ENCODE peak calls at places on chromosomes 3 and 15, in nine cellular contexts. H is NCI-H1436; N is WERI-Rb-1; S is HL-60; B is OCI-LY7; I is colonic mucosa; W is activated naive CD4-positive, alpha-beta T cell; R is AML-193; F is Calu3. T is an unnamed sample.

GRCh38 chr3:113232367-113232766 is 21.0 kb downstream of the BOC start:
- DNase-seq in R (no peak), N (no peak), B (no peak), W (no peak), S (no peak), I (no peak), F (no peak), H (no peak), T (no peak)

GRCh38 chr3:197494366-197495058 is 61.3 kb downstream of the BDH1 start:
- DNase-seq in B (no peak), W (no peak), S (no peak), R (no peak), F (peak; percentile 39), H (no peak), N (peak; percentile 46), I (peak; percentile 84), T (peak; percentile 98)

GRCh38 chr3:42351221-42351620 is 59.2 kb downstream of the LYZL4 start:
- DNase-seq in F (no peak), R (no peak), B (no peak), I (no peak), W (no peak), S (no peak), H (no peak), N (no peak), T (no peak)

GRCh38 chr15:66124626-66125025 is 128.9 kb downstream of the MEGF11 start:
- DNase-seq in S (no peak), R (no peak), B (no peak), I (no peak), N (peak; percentile 80), H (no peak), W (no peak), F (no peak), T (peak; percentile 77)

GRCh38 chr3:138332472-138333073 is 2.9 kb upstream of the NME9 start:
- DNase-seq in H (no peak), S (no peak), R (peak; percentile 56), B (peak; percentile 50), N (no peak), F (no peak), I (no peak), W (no peak), T (peak; percentile 41)

GRCh38 chr3:148992027-148992634 is 791 bp downstream of the GYG1 start:
- DNase-seq in N (peak; percentile 80), F (peak; percentile 68), I (peak; percentile 44), R (peak; percentile 24), S (no peak), H (peak; percentile 14), W (no peak), B (peak; percentile 61), T (peak; percentile 84)

GRCh38 chr3:141410408-141410807 is 42.1 kb downstream of the ZBTB38 start:
- DNase-seq in H (no peak), S (no peak), F (no peak), W (no peak), R (no peak), N (peak; percentile 36), B (no peak), I (peak; percentile 48), T (no peak)

GRCh38 chr3:157159037-157159761 is 748 bp downstream of the CCNL1 start:
- DNase-seq in H (peak; percentile 49), B (peak; percentile 87), I (peak; percentile 65), S (no peak), F (peak; percentile 84), R (peak; percentile 77), N (peak; percentile 70), W (peak; percentile 48), T (peak; percentile 71)

GRCh38 chr3:5250467-5251195 is 63.1 kb downstream of the EDEM1 start:
- DNase-seq in W (no peak), B (no peak), H (no peak), R (no peak), S (no peak), F (peak; percentile 24), I (peak; percentile 38), N (no peak), T (no peak)

T was measured in NCI-H82.